ENCODE peak calls at places on chromosome 14, in seven cellular contexts. U is IMR-90, O is thoracic aorta, P is body of pancreas, J is tibial nerve, V is colonic mucosa, H is H1. Z is an unnamed sample. For H3K4me1 and H3K36me3, the result is how much of the 10 kb centered on the place peaks cover.

GRCh38 chr14:52801014-52801708 is 9.8 kb upstream of the GNPNAT1 start:
- DNase-seq in O (peak), P (no peak), U (peak), H (no peak), J (no peak), V (no peak), Z (peak)

GRCh38 chr14:41606249-41607118 is at the start of gene LRFN5:
- DNase-seq in H (no peak), P (no peak), U (peak), O (no peak), V (peak), J (no peak), Z (peak)

GRCh38 chr14:76564471-76565119 is 188.7 kb downstream of the ESRRB start:
- DNase-seq in U (no peak), V (no peak), P (no peak), J (no peak), H (no peak), O (no peak), Z (no peak)

GRCh38 chr14:38285962-38286361 is 30.1 kb upstream of the CLEC14A start:
- DNase-seq in U (no peak), J (no peak), V (no peak), H (no peak), O (no peak), P (no peak), Z (no peak)

GRCh38 chr14:70448633-70449032 is 3.3 kb upstream of the ADAM21 start:
- DNase-seq in P (no peak), U (peak), O (no peak), H (no peak), V (no peak), J (no peak), Z (no peak)

GRCh38 chr14:49679271-49679670 is 8.7 kb downstream of the POLE2 start:
- DNase-seq in V (no peak), J (no peak), U (peak), P (no peak), O (no peak), H (no peak), Z (no peak)

GRCh38 chr14:56129941-56130340 is 11.7 kb downstream of the PELI2 start:
- DNase-seq in J (no peak), P (no peak), O (no peak), V (no peak), U (no peak), H (no peak), Z (peak)

GRCh38 chr14:76867536-76868452 is 41.6 kb downstream of the LRRC74A start:
- DNase-seq in O (no peak), J (no peak), U (no peak), H (no peak), P (peak), V (no peak), Z (no peak)

DNA sequence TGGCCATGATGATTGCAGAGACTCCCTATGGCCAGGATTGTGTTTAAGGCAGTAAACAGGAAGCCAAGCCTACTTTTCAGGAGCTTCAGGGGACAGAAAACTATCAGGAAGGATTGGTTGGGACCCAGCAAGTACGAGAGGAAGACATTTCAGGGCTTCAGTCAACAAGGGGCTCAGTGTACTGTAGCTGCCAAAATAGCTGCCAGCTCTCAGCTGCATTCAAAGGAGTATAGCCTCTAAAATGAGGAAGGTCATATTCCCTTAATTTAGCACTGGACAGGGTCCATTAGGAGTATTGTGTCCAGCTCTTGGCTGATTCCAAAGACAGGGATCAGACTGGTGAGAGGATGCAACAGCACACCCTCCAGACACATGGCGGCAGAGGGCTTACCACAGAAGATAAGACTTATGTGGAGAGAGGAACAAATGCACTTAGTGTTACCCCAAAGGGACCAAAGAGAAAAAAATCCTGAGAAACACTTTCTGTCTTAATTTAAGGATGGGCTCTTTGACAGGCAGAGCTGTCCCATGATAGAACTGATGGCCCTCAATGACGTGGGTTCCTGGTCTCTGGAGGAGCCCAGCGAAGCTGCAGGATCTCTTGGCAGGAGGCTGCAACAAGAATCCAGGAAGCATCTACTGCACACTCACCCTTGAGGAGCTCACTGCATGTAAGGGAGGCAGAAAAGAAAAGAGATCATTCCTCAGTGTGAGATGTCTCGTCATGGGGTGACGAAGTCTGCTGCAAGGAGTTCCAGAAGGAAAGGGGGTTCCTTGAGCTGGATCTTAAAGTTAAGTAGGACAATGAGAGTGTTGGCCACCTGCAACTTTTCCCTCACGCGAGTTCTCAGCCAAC is 14.8 kb downstream of the BDKRB1 start:
- DNase-seq in H (no peak), V (no peak), U (peak), J (no peak), P (no peak), O (no peak), Z (no peak)
- H3K4me1 ChIP-seq in H (under half), V (under half), U (under half), J (under half), P (half or more), O (under half), Z (under half)

DNA sequence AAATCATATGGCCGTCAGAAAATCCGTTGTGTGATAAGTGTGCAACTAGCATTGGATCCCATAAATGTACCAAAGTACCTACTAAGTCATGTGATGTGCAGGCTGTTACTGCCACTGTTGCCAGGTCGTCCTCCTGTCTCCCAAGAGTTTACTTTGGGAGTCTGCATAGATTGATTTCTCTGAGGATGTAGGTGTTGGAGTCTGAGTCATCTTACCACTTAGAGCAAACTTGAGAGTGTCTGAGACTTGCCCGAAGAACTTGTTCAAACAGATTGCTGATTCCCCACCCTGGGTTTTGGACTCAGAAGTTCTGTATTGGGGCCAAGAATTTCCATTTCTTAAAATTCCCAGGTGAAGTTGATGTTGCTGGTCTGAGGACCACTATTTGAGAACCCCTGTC is 11.4 kb downstream of the TMX1 start:
- DNase-seq in H (no peak), J (no peak), O (no peak), P (no peak), U (no peak), V (no peak), Z (no peak)
- H3K36me3 ChIP-seq in H (half or more), J (half or more), O (under half), P (under half), U (under half), V (under half), Z (half or more)

GRCh38 chr14:23299186-23299521 is 3.5 kb downstream of the PPP1R3E start:
- DNase-seq in V (no peak), H (no peak), O (no peak), P (no peak), U (no peak), J (no peak), Z (no peak)
- H3K27ac ChIP-seq in V (no peak), H (no peak), O (peak), P (peak), U (no peak), J (no peak), Z (peak)

GRCh38 chr14:54083549-54084239 is 127.1 kb upstream of the BMP4 start:
- DNase-seq in P (no peak), U (no peak), J (no peak), H (no peak), V (no peak), O (no peak), Z (no peak)
- H3K4me1 ChIP-seq in P (under half), U (under half), J (under half), H (under half), V (under half), O (under half), Z (under half)

GRCh38 chr14:66920196-66920595 is 269.0 kb upstream of the GARIN2 start:
- DNase-seq in O (no peak), J (no peak), H (no peak), V (no peak), U (peak), P (no peak), Z (no peak)
- H3K36me3 ChIP-seq in O (under half), J (half or more), H (under half), V (under half), U (under half), P (under half), Z (under half)

GRCh38 chr14:94665544-94665943 is 53.4 kb downstream of the SERPINA3 start:
- DNase-seq in V (no peak), P (no peak), H (no peak), J (no peak), U (no peak), O (no peak), Z (no peak)

GRCh38 chr14:94670692-94671285 is 58.6 kb downstream of the SERPINA3 start:
- DNase-seq in O (no peak), J (no peak), H (no peak), U (no peak), V (no peak), P (no peak), Z (no peak)

GRCh38 chr14:94663965-94664704 is 51.9 kb downstream of the SERPINA3 start:
- DNase-seq in P (no peak), O (no peak), J (no peak), U (no peak), H (no peak), V (no peak), Z (no peak)

GRCh38 chr14:94659953-94660946 is 48.1 kb downstream of the SERPINA3 start:
- DNase-seq in P (no peak), O (no peak), U (no peak), J (no peak), V (no peak), H (no peak), Z (no peak)

GRCh38 chr14:94665121-94665520 is 52.9 kb downstream of the SERPINA3 start:
- DNase-seq in J (no peak), V (no peak), O (no peak), U (peak), P (no peak), H (no peak), Z (no peak)
- H3K27ac ChIP-seq in J (no peak), V (no peak), O (no peak), U (no peak), P (no peak), H (no peak), Z (no peak)

DNA sequence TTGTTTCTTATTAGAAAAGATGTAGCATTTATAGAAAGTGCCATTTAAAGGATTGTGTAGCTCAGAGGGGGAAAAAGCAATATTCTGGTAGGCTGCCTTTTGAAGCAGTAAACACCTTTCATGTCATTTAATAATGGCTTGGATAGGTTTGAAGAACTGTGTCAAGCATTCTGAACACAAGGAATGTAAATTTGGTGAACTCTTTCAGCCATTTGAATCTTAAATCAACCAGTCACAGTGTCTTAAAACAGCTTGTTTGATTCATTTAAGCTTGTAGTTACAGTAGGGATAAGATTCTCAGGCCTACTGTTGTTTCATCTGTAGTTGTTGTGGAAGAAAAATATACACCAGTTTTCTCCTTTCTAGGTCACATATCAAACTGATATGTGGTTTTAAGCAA is 299.4 kb upstream of the NOVA1 start:
- DNase-seq in O (no peak), V (no peak), J (no peak), U (no peak), P (no peak), H (no peak), Z (no peak)
- H3K4me1 ChIP-seq in O (under half), V (under half), J (under half), U (under half), P (under half), H (under half), Z (under half)

DNA sequence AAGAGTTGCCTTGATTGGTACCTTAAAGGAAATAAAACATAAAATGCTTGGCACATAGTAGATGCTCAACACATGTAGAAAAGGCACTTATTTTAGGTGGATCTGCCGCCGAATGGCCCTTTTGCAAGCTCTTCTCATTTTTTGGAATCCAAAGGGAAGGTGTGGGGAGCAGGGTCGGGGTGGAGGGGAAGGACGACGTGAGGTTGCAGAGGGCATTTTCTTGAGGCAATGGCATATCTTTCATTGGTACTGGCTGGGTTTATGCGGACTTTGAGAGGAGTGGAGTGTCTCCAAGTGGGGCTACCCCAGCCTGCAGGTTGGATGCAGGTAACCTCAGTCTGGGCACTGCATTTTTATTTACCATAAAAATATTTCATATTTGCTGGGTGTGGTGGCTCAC is 8.1 kb downstream of the RTL1 start:
- DNase-seq in O (no peak), U (no peak), P (no peak), H (no peak), V (no peak), J (no peak), Z (no peak)
- H3K36me3 ChIP-seq in O (under half), U (half or more), P (under half), H (under half), V (under half), J (under half), Z (under half)